ENCODE peak calls at places on chromosomes 1 and 21, in four cellular contexts. T, K, C and X are unnamed samples.

GRCh38 chr1:203133969-203134725 is 6.6 kb downstream of the ADORA1 start:
- DNase-seq in K (peak), C (no peak), T (no peak), X (peak)

GRCh38 chr1:174999926-175000696 is at the start of gene CACYBP:
- DNase-seq in C (peak), K (peak), T (no peak), X (peak)

GRCh38 chr21:31194510-31195293 is 149.4 kb downstream of the TIAM1 start:
- DNase-seq in C (no peak), K (no peak), T (no peak), X (no peak)

GRCh38 chr1:22832414-22832786 is 121.8 kb downstream of the EPHB2 start:
- DNase-seq in T (no peak), C (no peak), K (peak), X (no peak)

GRCh38 chr1:106536741-106537140 is 519.7 kb upstream of the PRMT6 start:
- DNase-seq in C (no peak), K (peak), T (no peak), X (no peak)

GRCh38 chr1:167225920-167226319 is 5.2 kb downstream of the POU2F1 start:
- DNase-seq in C (no peak), K (no peak), T (no peak), X (no peak)

GRCh38 chr1:203932559-203932958 is 71.2 kb downstream of the SNRPE start:
- DNase-seq in K (no peak), T (no peak), C (no peak), X (no peak)

GRCh38 chr1:78237364-78237916 is 191.7 kb downstream of the GIPC2 start:
- DNase-seq in C (no peak), K (no peak), T (peak), X (no peak)

GRCh38 chr1:184389446-184389845 is 2.6 kb downstream of the C1orf21 start:
- DNase-seq in C (no peak), K (no peak), T (no peak), X (no peak)

GRCh38 chr21:46093668-46094400 is 4.1 kb upstream of the COL6A2 start:
- DNase-seq in K (no peak), C (no peak), T (no peak), X (no peak)

GRCh38 chr1:174433451-174433850 is 14.3 kb upstream of the GPR52 start:
- DNase-seq in K (peak), C (no peak), T (no peak), X (no peak)

GRCh38 chr1:165896277-165896676 is 68.9 kb downstream of the UCK2 start:
- DNase-seq in K (peak), T (no peak), C (no peak), X (no peak)

GRCh38 chr1:156051011-156051725 is 2.4 kb downstream of the UBQLN4 start:
- DNase-seq in T (no peak), C (no peak), K (no peak), X (no peak)

GRCh38 chr1:248843687-248844086 is 5.7 kb downstream of the ZNF672 start:
- DNase-seq in T (no peak), K (no peak), C (no peak), X (no peak)

GRCh38 chr1:17297991-17298390 is 10.0 kb upstream of the PADI4 start:
- DNase-seq in K (no peak), T (no peak), C (no peak), X (no peak)

GRCh38 chr1:214584805-214585766 is 17.9 kb upstream of the CENPF start:
- DNase-seq in K (peak), C (no peak), T (no peak), X (no peak)

GRCh38 chr1:192749349-192749748 is 59.5 kb upstream of the RGS2 start:
- DNase-seq in T (no peak), C (no peak), K (no peak), X (no peak)

GRCh38 chr1:76082084-76082483 is 7.5 kb downstream of the ST6GALNAC3 start:
- DNase-seq in K (no peak), C (no peak), T (no peak), X (no peak)

GRCh38 chr1:11592752-11593151 is 61.5 kb downstream of the FBXO2 start:
- DNase-seq in K (no peak), T (no peak), C (no peak), X (no peak)

GRCh38 chr1:83796409-83796808 is 202.5 kb downstream of the TTLL7 start:
- DNase-seq in K (peak), T (no peak), C (no peak), X (no peak)

GRCh38 chr1:219189942-219190341 is 16.3 kb downstream of the LYPLAL1 start:
- DNase-seq in C (no peak), T (no peak), K (no peak), X (no peak)

GRCh38 chr1:167904641-167905040 is 9.3 kb downstream of the ADCY10 start:
- DNase-seq in T (no peak), C (no peak), K (peak), X (no peak)

GRCh38 chr1:101311146-101311892 is 74.5 kb downstream of the S1PR1 start:
- DNase-seq in C (no peak), T (no peak), K (no peak), X (no peak)

GRCh38 chr1:66300986-66301451 is 232.9 kb upstream of the SGIP1 start:
- DNase-seq in C (no peak), K (peak), T (no peak), X (no peak)

GRCh38 chr1:84245566-84245965 is 55.9 kb upstream of the SAMD13 start:
- DNase-seq in C (no peak), K (peak), T (no peak), X (no peak)

GRCh38 chr1:235583511-235584001 is 66.0 kb downstream of the GNG4 start:
- DNase-seq in K (no peak), T (no peak), C (no peak), X (no peak)

GRCh38 chr1:1890506-1891348 is at the start of gene GNB1:
- DNase-seq in K (peak), T (peak), C (peak), X (peak)

GRCh38 chr1:9038881-9039760 is 12.9 kb upstream of the SLC2A7 start:
- DNase-seq in T (no peak), K (no peak), C (no peak), X (no peak)

GRCh38 chr1:16152521-16153087 is 3.3 kb downstream of the EPHA2 start:
- DNase-seq in C (no peak), K (peak), T (no peak), X (no peak)

GRCh38 chr1:173210273-173210672 is 3.1 kb upstream of the TNFSF4 start:
- DNase-seq in C (no peak), K (no peak), T (peak), X (no peak)

GRCh38 chr1:15684042-15684461 is at the start of gene PLEKHM2:
- DNase-seq in C (no peak), T (peak), K (peak), X (no peak)

GRCh38 chr1:30043731-30044408 is 679.5 kb downstream of the MATN1 start:
- DNase-seq in C (no peak), K (no peak), T (no peak), X (no peak)

GRCh38 chr1:23019851-23020625 is 770 bp downstream of the KDM1A start:
- DNase-seq in C (no peak), K (peak), T (peak), X (no peak)

GRCh38 chr1:36768486-36769178 is 265.7 kb downstream of the GRIK3 start:
- DNase-seq in T (no peak), C (no peak), K (no peak), X (peak)

GRCh38 chr1:27394282-27394658 is 1.8 kb downstream of the GPR3 start:
- DNase-seq in K (no peak), C (no peak), T (no peak), X (peak)

GRCh38 chr1:27393641-27394281 is 1.3 kb downstream of the GPR3 start:
- DNase-seq in T (no peak), C (no peak), K (no peak), X (peak)

GRCh38 chr1:27392096-27392777 is at the start of gene GPR3:
- DNase-seq in C (peak), T (peak), K (peak), X (peak)

GRCh38 chr1:27391511-27392095 is 819 bp upstream of the GPR3 start:
- DNase-seq in K (no peak), T (peak), C (no peak), X (no peak)

GRCh38 chr1:27392778-27393635 is 585 bp downstream of the GPR3 start:
- DNase-seq in C (no peak), K (no peak), T (peak), X (peak)
- TF ChIP-seq CTCF in C (no peak), K (peak), T (no peak), X (peak)

DNA sequence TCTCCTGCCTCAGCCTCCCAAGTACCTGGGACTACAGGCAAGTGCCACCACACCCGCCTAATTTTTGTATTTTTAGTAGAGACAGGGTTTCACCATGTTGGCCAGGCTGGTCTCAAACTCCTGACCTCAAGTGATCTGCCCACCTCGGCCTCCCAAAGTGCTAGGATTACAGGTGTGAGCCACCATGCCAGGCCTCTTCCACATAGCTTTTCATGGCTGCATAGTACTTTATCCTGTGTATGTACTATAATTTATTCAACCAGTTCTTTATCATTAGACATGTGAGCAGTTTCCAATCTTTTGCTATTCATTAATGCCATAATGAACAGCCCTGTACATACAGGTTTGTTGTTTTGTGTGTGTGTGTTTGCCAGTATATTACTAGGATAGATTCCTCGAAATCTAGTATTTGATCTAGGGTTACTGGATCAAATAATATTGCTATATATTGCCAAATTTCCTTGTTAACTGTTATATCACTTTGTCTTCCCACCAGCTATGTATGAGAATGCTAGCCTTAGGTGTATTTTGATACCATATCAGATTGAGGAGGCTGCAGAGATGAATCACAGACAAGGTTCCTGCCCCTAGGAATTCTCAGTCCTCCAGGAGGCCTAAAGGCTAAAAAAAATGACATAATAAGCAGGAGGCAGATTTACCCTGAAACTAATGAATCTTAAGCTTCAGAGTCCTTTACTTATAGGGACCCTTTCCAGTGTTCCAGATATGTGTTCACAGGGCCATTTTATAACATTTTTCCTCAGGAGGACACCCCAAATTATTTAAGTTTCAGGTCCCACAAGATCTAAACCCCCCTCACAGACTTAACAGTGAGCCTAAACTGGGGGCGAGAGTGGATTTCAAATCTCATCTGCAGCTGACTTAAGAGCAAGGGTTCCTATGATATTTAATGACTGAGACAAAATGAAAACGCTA is 2.1 kb upstream of the PDIK1L start:
- DNase-seq in C (no peak), K (no peak), T (no peak), X (no peak)
- TF ChIP-seq CTCF in C (no peak), K (no peak), T (no peak), X (no peak)

GRCh38 chr1:94925561-94926364 is 1.1 kb downstream of the CNN3 start:
- DNase-seq in C (peak), T (peak), K (peak), X (peak)
- TF ChIP-seq CTCF in C (no peak), T (no peak), K (peak), X (no peak)

GRCh38 chr1:3453891-3454810 is at the start of gene ARHGEF16:
- DNase-seq in C (no peak), T (peak), K (no peak), X (peak)
- TF ChIP-seq CTCF in C (peak), T (peak), K (peak), X (peak)

GRCh38 chr1:190752131-190752530 is 274.5 kb upstream of the BRINP3 start:
- DNase-seq in T (no peak), C (no peak), K (no peak), X (no peak)

GRCh38 chr1:190759807-190760206 is 282.1 kb upstream of the BRINP3 start:
- DNase-seq in K (no peak), C (no peak), T (no peak), X (no peak)

GRCh38 chr1:190754769-190755168 is 277.1 kb upstream of the BRINP3 start:
- DNase-seq in T (no peak), K (no peak), C (no peak), X (no peak)
- TF ChIP-seq CTCF in T (peak), K (no peak), C (no peak), X (peak)

GRCh38 chr1:46927249-46927835 is 13.9 kb downstream of the CYP4A11 start:
- DNase-seq in T (no peak), K (no peak), C (no peak), X (no peak)

DNA sequence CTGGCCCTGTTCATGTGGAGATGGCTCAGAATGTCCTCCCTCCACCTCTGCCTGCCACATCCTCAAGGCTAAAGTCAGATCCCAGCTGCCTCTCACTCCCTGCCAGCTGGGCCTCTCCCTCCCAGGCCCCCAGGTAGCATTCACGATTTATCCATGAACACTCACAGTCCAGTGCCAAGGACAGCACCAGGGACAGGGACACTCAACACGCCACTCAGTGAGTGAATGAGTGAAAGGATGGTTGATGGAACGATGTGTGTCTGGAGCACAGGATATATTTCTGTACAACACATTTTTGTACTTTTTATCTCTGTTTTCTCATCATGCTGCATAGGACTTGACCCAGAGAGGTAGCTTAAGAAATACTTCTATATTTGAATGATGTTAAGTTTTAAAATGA is 10.1 kb downstream of the CYP4A11 start:
- DNase-seq in C (no peak), K (no peak), T (no peak), X (no peak)
- TF ChIP-seq CTCF in C (no peak), K (no peak), T (no peak), X (no peak)

DNA sequence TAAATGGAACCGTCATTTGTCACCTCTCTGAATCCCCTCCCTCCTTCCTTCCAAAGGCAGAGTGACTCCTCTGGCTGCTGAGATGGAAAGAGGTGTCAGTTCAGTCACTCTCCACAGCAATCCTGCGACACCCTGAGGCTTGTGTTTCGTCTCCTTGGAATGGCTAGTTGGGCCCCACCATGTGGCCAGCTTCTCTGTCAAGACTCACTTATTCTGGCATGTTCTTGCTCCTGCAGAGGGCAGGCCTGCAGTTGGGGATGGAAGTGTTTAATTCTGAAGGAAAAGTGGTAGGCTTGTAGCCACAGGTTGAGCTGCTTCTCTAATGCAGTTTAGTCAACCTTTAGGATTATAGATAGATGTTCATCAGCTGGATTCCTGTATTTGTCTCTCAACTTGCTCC is 149.6 kb downstream of the LMO4 start:
- DNase-seq in C (peak), K (peak), T (no peak), X (no peak)
- TF ChIP-seq CTCF in C (no peak), K (no peak), T (no peak), X (no peak)

GRCh38 chr1:59443355-59443754 is 146.5 kb downstream of the FGGY start:
- DNase-seq in K (no peak), C (no peak), T (no peak), X (no peak)
- TF ChIP-seq CTCF in K (no peak), C (no peak), T (no peak), X (no peak)

GRCh38 chr1:198318092-198318491 is 161.3 kb downstream of the NEK7 start:
- DNase-seq in K (no peak), T (no peak), C (no peak), X (no peak)
- TF ChIP-seq CTCF in K (no peak), T (no peak), C (no peak), X (no peak)

GRCh38 chr1:231240883-231241735 is at the start of gene GNPAT:
- DNase-seq in K (peak), C (peak), T (peak), X (no peak)
- TF ChIP-seq CTCF in K (no peak), C (no peak), T (no peak), X (no peak)